ENCODE peak calls at places on chromosomes 6 and 20, in seven cellular contexts. U is A549, X is ovary, K is sigmoid colon, C is H1, G is stomach, J is tibial nerve. R is an unnamed sample. For H3K4me1, the result is how much of the 10 kb centered on the place peaks cover.

GRCh38 chr6:151075527-151075926 is 164.2 kb upstream of the AKAP12 start:
- DNase-seq in J (no peak), U (no peak), X (no peak), G (no peak), K (no peak), C (no peak), R (no peak)

GRCh38 chr6:121435444-121436069 is at the start of gene GJA1:
- DNase-seq in X (peak), K (no peak), C (no peak), U (peak), G (no peak), J (peak), R (peak)

GRCh38 chr6:20141931-20142330 is 70.3 kb downstream of the MBOAT1 start:
- DNase-seq in U (no peak), G (no peak), K (no peak), J (no peak), X (no peak), C (no peak), R (no peak)

GRCh38 chr6:55445648-55446204 is 118.5 kb downstream of the GFRAL start:
- DNase-seq in C (no peak), K (no peak), U (no peak), X (no peak), G (no peak), J (no peak), R (no peak)

GRCh38 chr20:45538209-45538798 is 978 bp downstream of the WFDC6 start:
- DNase-seq in U (no peak), X (no peak), K (no peak), G (no peak), J (no peak), C (peak), R (no peak)

GRCh38 chr6:42406296-42407280 is 45.1 kb downstream of the TRERF1 start:
- DNase-seq in G (no peak), C (no peak), U (no peak), X (peak), K (no peak), J (no peak), R (no peak)

GRCh38 chr6:65937982-65938381 is 231.0 kb upstream of the EYS start:
- DNase-seq in G (no peak), K (no peak), C (no peak), U (no peak), J (peak), X (peak), R (no peak)

GRCh38 chr20:63682384-63683139 is 13.9 kb upstream of the TNFRSF6B start:
- DNase-seq in J (peak), X (peak), U (peak), C (no peak), G (peak), K (peak), R (peak)

GRCh38 chr6:147262943-147263342 is 58.7 kb downstream of the STXBP5 start:
- DNase-seq in G (no peak), C (no peak), J (no peak), U (no peak), X (no peak), K (no peak), R (no peak)

GRCh38 chr6:125163811-125164210 is 10.2 kb downstream of the TPD52L1 start:
- DNase-seq in U (no peak), G (no peak), J (no peak), K (no peak), C (no peak), X (no peak), R (no peak)

GRCh38 chr20:13302647-13303425 is 81.8 kb downstream of the ISM1 start:
- DNase-seq in X (no peak), C (peak), U (peak), J (no peak), K (no peak), G (no peak), R (peak)

GRCh38 chr6:16019462-16019861 is 109.4 kb upstream of the MYLIP start:
- DNase-seq in K (no peak), U (no peak), X (no peak), J (no peak), C (no peak), G (no peak), R (no peak)

GRCh38 chr6:134512946-134513345 is 195.0 kb upstream of the SGK1 start:
- DNase-seq in X (no peak), C (no peak), J (no peak), U (no peak), G (no peak), K (no peak), R (no peak)

GRCh38 chr6:109082178-109082577 is 12.5 kb downstream of the SESN1 start:
- DNase-seq in U (no peak), G (no peak), K (no peak), X (no peak), J (no peak), C (no peak), R (no peak)

DNA sequence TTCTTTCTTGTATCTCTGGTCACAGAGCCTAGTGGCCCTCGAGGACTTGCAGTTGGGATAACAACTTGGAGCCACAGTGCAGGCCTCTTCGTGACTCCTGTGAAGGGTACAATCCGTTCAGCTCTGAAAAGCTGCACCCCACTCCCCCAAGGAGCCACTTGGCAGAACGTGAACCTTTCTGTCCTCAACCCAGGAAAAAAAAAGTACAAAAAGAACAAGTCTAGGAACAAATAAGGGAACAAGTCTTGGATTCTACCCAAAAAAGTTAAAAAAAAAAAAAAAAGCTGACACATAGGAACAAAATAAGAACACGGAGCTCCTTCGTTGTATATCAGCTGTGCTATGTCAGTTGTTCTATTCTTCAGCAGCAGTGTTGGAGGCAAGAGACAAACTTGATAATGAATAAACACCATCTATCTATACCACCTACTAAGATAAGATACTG is 77.9 kb upstream of the TULP1 start:
- DNase-seq in C (no peak), U (no peak), G (no peak), J (peak), K (peak), X (peak), R (peak)
- TF ChIP-seq EP300 in C (no peak), U (no peak), G (peak), J (peak), K (peak), X (peak), R (peak)

DNA sequence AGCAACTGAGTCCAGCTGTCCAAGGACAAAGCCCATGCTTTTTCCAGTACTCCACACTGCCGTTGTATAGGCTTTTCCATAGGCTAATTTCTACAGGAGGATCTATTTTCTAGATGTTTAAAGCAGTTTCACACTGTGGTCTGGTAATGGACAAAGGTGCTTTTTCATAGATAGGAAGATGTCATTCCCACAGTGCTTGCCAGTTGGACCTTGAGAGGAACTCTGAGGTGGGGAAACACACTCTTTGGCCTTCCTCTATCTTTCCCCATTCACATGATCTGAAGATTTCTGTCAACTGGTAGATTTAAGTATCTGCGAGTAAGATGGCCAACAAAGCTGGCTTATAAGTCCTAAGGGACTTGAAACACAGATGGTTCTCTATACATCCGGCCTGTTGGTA is 477.3 kb downstream of the UTRN start:
- DNase-seq in C (no peak), U (no peak), G (no peak), J (no peak), K (no peak), X (no peak), R (no peak)
- H3K4me1 ChIP-seq in C (under half), U (under half), G (under half), J (under half), K (under half), X (under half), R (under half)

GRCh38 chr20:53581444-53582311 is 12.0 kb downstream of the ZNF217 start:
- DNase-seq in U (no peak), G (peak), K (no peak), J (no peak), C (no peak), X (no peak), R (peak)
- TF ChIP-seq POLR2A in U (no peak), G (no peak), K (no peak), J (no peak), C (no peak), X (no peak), R (no peak)

DNA sequence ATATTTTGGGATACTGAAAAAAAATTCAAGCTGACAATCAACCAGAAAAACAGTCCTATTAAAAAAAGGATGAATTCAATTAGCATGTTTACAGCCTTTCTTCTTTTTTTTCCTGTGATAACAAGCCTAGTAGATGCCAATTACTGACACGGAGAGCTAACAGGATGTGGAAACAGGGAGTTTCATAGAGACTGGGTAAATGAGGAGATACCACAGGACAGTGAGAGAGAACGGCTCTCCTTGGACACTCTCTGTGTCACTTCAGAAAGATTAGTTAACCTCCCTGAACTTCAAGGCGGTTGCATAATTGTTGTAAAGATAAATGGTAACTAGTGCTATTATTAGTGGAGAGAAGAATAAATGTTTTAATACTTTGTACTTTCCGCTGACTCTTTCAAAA is 14.8 kb downstream of the SLC17A5 start:
- DNase-seq in K (no peak), G (no peak), X (no peak), U (no peak), C (no peak), J (no peak), R (no peak)
- TF ChIP-seq EP300 in K (no peak), G (no peak), X (no peak), U (no peak), C (no peak), J (no peak), R (no peak)

GRCh38 chr20:50340586-50340985 is 150.0 kb downstream of the CEBPB start:
- DNase-seq in J (no peak), U (no peak), C (no peak), X (no peak), G (no peak), K (peak), R (no peak)
- H3K4me1 ChIP-seq in J (under half), U (under half), C (under half), X (under half), G (under half), K (under half), R (under half)

GRCh38 chr6:139375239-139376053 is 998 bp upstream of the CITED2 start:
- DNase-seq in X (peak), K (peak), C (peak), U (peak), G (peak), J (peak), R (peak)
- TF ChIP-seq POLR2A in X (peak), K (no peak), C (peak), U (no peak), G (no peak), J (peak), R (peak)

GRCh38 chr6:148431413-148431812 is 88.8 kb downstream of the SASH1 start:
- DNase-seq in U (no peak), X (no peak), J (no peak), K (no peak), G (no peak), C (no peak), R (no peak)
- TF ChIP-seq EP300 in U (no peak), X (no peak), J (no peak), K (no peak), G (no peak), C (no peak), R (no peak)

GRCh38 chr6:160386869-160387518 is 38.8 kb downstream of the SLC22A3 start:
- DNase-seq in J (no peak), U (peak), X (no peak), K (peak), G (peak), C (no peak), R (peak)
- H3K4me1 ChIP-seq in J (under half), U (half or more), X (under half), K (under half), G (under half), C (under half), R (under half)

GRCh38 chr6:85676086-85676729 is 33.5 kb upstream of the SYNCRIP start:
- DNase-seq in U (no peak), X (no peak), K (no peak), J (no peak), G (no peak), C (no peak), R (no peak)

GRCh38 chr6:85674604-85675003 is 31.9 kb upstream of the SYNCRIP start:
- DNase-seq in J (no peak), U (no peak), K (no peak), G (no peak), X (no peak), C (no peak), R (no peak)

GRCh38 chr6:85677243-85677956 is 34.7 kb upstream of the SYNCRIP start:
- DNase-seq in K (no peak), X (no peak), C (no peak), G (no peak), U (no peak), J (no peak), R (no peak)

GRCh38 chr6:85673198-85674139 is 30.8 kb upstream of the SYNCRIP start:
- DNase-seq in C (peak), G (no peak), X (no peak), K (no peak), J (no peak), U (no peak), R (no peak)

GRCh38 chr6:85675030-85675819 is 32.5 kb upstream of the SYNCRIP start:
- DNase-seq in U (no peak), C (no peak), J (no peak), K (no peak), X (no peak), G (no peak), R (peak)
- TF ChIP-seq POLR2A in U (no peak), C (peak), J (no peak), K (no peak), X (no peak), G (no peak), R (no peak)

GRCh38 chr6:155399062-155399746 is 56.4 kb downstream of the NOX3 start:
- DNase-seq in J (no peak), K (no peak), U (no peak), C (no peak), X (no peak), G (no peak), R (no peak)
- TF ChIP-seq EP300 in J (no peak), K (no peak), U (no peak), C (no peak), X (no peak), G (no peak), R (no peak)